ENCODE peak calls at places on chromosomes 12 and 14, in four cellular contexts. I is BE2C, A is epithelial cell of esophagus, S is A673. D is an unnamed sample.

GRCh38 chr14:95516554-95517209 is at the start of gene SYNE3:
- DNase-seq in I (peak; percentile 47), A (peak; percentile 25), S (peak; percentile 47), D (peak; percentile 70)

GRCh38 chr14:41137741-41138140 is 468.9 kb upstream of the LRFN5 start:
- DNase-seq in I (no peak), A (peak; percentile 70), S (no peak), D (no peak)

GRCh38 chr12:125159687-125160086 is 94.5 kb downstream of the AACS start:
- DNase-seq in I (no peak), A (no peak), S (peak; percentile 47), D (peak; percentile 39)

GRCh38 chr12:18798445-18799139 is 60.7 kb downstream of the CAPZA3 start:
- DNase-seq in I (no peak), A (no peak), S (no peak), D (no peak)

GRCh38 chr14:64762044-64763034 is 58.1 kb downstream of the PLEKHG3 start:
- DNase-seq in I (peak; percentile 97), A (peak; percentile 88), S (peak; percentile 85), D (peak; percentile 97)

GRCh38 chr14:97833291-97833690 is 1036.1 kb downstream of the VRK1 start:
- DNase-seq in I (no peak), A (no peak), S (no peak), D (no peak)

GRCh38 chr14:23145794-23146422 is 26.9 kb upstream of the CEBPE start:
- DNase-seq in I (no peak), A (peak; percentile 50), S (no peak), D (no peak)

GRCh38 chr12:122326597-122326996 is 60.3 kb upstream of the VPS33A start:
- DNase-seq in I (no peak), A (no peak), S (no peak), D (no peak)

GRCh38 chr12:127401005-127401404 is 866.0 kb upstream of the TMEM132C start:
- DNase-seq in I (no peak), A (peak; percentile 4), S (peak; percentile 20), D (no peak)

GRCh38 chr12:15151141-15152091 is 69.8 kb downstream of the RERG start:
- DNase-seq in I (peak; percentile 38), A (peak; percentile 49), S (peak; percentile 44), D (no peak)

GRCh38 chr14:103696466-103697071 is 18.7 kb downstream of the XRCC3 start:
- DNase-seq in I (peak; percentile 68), A (no peak), S (peak; percentile 44), D (peak; percentile 81)

GRCh38 chr12:27193854-27194544 is 50.1 kb upstream of the STK38L start:
- DNase-seq in I (no peak), A (peak; percentile 52), S (no peak), D (peak; percentile 55)

GRCh38 chr14:63727736-63728728 is at the start of gene SGPP1:
- DNase-seq in I (peak; percentile 91), A (peak; percentile 85), S (peak; percentile 84), D (peak; percentile 77)

GRCh38 chr12:50533203-50533584 is 28.4 kb downstream of the DIP2B start:
- DNase-seq in I (no peak), A (no peak), S (no peak), D (no peak)

GRCh38 chr12:5840900-5841299 is 104.2 kb downstream of the ANO2 start:
- DNase-seq in I (no peak), A (no peak), S (no peak), D (no peak)

GRCh38 chr12:13248956-13249355 is 52.4 kb downstream of the EMP1 start:
- DNase-seq in I (no peak), A (no peak), S (no peak), D (no peak)

GRCh38 chr14:74917646-74918081 is 5.4 kb downstream of the RPS6KL1 start:
- DNase-seq in I (no peak), A (no peak), S (peak; percentile 47), D (no peak)

GRCh38 chr14:25003537-25003936 is 46.4 kb downstream of the STXBP6 start:
- DNase-seq in I (no peak), A (peak; percentile 29), S (peak; percentile 70), D (no peak)

GRCh38 chr12:114921796-114922195 is 237.8 kb upstream of the TBX3 start:
- DNase-seq in I (no peak), A (no peak), S (no peak), D (no peak)

GRCh38 chr12:110102255-110102654 is 21.9 kb upstream of the IFT81 start:
- DNase-seq in I (peak; percentile 93), A (peak; percentile 70), S (peak; percentile 97), D (peak; percentile 94)

GRCh38 chr12:88993655-88994054 is 358.6 kb downstream of the DUSP6 start:
- DNase-seq in I (no peak), A (peak; percentile 65), S (peak; percentile 64), D (no peak)

GRCh38 chr12:76441016-76441415 is 92.8 kb upstream of the BBS10 start:
- DNase-seq in I (no peak), A (no peak), S (no peak), D (no peak)

GRCh38 chr14:38197761-38198345 is 9.9 kb upstream of the SSTR1 start:
- DNase-seq in I (no peak), A (no peak), S (peak; percentile 15), D (no peak)

GRCh38 chr12:25827141-25827540 is 131.3 kb upstream of the RASSF8 start:
- DNase-seq in I (no peak), A (no peak), S (no peak), D (no peak)

GRCh38 chr12:75568387-75568786 is 57.0 kb upstream of the KRR1 start:
- DNase-seq in I (no peak), A (peak; percentile 4), S (no peak), D (no peak)

GRCh38 chr12:109736552-109737108 is 23.0 kb downstream of the FAM222A start:
- DNase-seq in I (peak; percentile 72), A (peak; percentile 45), S (peak; percentile 77), D (peak; percentile 60)

GRCh38 chr14:47269788-47270492 is 405.5 kb downstream of the MDGA2 start:
- DNase-seq in I (no peak), A (no peak), S (peak; percentile 67), D (no peak)

GRCh38 chr12:46470975-46471374 is 98.4 kb upstream of the SLC38A2 start:
- DNase-seq in I (no peak), A (no peak), S (no peak), D (no peak)
- H3K4me3 ChIP-seq in I (no peak overlapping the region), A (no peak overlapping the region), S (no peak overlapping the region), D (no peak overlapping the region)

GRCh38 chr12:55965240-55965639 is 602 bp downstream of the PMEL start:
- DNase-seq in I (no peak), A (no peak), S (no peak), D (no peak)
- H3K4me3 ChIP-seq in I (no peak overlapping the region), A (no peak overlapping the region), S (no peak overlapping the region), D (no peak overlapping the region)

DNA sequence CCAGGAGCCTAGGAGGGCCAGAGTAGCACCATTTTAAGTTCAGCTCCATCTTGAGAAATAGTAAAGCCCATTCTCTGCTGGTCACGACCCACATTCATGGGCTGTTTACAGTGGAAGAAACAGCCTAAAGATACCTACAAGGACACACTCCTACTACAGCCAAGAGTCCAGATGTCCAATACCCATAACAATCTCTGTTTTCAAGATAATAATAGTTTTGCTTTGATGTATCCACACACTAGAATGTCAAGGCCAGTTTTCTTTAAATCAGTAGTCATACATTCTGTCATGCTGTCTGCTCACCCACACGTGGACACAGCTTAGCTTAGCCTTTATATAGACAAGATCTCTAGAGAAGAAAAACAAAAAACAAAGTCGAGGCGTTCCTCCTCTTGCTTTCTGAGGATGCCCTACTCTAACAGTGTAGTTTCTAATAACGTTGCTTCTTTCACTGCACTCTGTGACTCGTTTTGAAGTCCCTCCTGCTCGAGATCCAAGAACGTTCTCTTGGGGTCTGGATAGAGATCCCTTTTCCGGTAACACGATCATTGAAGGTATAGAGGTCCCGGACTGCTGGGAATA is 17.9 kb upstream of the ETFBKMT start:
- DNase-seq in I (no peak), A (no peak), S (no peak), D (no peak)
- H3K4me3 ChIP-seq in I (no peak overlapping the region), A (no peak overlapping the region), S (no peak overlapping the region), D (no peak overlapping the region)

DNA sequence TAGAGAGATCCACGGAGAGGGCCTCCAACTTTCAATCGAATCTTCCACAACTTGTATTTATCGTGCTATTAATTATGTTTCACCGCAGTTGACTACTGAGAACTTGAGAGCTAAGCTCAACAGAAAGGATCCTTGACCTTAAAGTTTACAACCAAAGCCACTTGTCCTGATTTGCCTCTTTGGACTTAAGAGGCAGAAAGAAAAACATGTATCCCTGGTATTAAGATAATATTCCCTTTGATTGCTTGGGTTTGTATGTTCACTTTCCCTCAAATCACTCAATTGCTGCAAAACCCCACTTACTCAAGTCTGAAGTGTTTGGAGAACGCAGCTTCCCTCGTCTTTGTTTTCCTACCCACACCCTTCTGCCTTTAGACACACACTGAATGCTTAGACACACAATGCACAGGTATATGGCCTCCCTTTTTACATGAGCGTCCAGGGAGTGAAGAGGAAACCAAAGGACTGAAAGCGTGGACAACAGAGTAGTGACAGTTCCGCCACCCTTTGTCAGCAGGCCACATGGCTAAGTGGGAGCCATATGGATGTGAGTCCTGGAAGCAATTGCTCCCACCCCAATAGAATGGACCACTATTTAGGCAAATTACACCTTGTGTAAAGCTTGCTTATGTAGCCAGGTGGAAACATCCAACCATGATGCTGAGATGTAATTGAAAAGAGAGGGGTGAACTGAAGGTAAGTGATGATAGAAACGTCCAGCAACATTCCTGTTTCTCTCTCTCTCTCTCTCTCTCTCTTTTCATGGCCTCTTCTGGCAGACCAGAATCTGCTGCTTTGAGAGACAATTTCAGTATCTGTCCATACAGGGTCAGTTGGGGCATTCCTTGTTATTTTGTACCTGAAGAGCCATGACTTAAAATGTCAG is 1.4 kb upstream of the PKP2 start:
- DNase-seq in I (no peak), A (no peak), S (no peak), D (no peak)
- H3K4me3 ChIP-seq in I (no peak overlapping the region), A (peak overlapping the region; percentile 63), S (peak overlapping the region; percentile 54), D (no peak overlapping the region)

GRCh38 chr14:31411218-31411727 is 9.1 kb downstream of the HEATR5A start:
- DNase-seq in I (no peak), A (no peak), S (no peak), D (no peak)
- H3K4me3 ChIP-seq in I (no peak overlapping the region), A (no peak overlapping the region), S (no peak overlapping the region), D (no peak overlapping the region)

DNA sequence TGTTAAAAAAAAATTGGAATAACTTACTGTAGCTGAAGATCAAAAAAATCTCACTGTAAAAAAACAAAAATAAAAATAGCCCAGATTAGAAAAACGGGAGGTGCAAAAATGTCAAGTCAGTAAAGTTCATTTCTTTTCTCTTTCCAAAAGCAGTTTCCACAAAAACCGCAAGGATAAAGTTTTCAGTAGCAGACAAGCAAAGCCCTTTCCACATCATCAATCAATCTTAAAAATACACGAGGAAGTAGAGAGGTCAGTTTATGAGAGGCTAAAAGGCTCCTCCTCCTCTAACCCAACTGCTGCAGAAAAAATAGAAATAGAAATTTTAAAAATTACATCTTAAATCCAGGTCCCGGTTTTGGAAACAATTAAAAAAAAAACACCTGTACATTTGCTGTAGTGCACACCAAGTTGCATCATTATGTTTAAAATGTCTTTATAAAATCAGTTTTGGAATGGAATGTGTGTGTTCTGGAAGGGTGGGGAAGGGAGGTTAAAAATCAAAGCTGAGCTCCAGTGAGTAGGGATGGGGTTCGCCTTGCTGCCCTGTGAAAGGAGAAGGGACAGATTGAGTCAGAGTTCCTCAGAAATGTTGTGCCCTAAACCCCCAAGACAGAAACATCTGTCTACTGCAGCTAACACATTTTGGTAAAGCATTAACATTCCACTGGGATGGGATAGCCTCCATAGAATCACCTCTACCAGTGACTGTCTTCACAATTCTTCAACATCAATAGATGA is 5.8 kb downstream of the HNRNPC start:
- DNase-seq in I (no peak), A (no peak), S (no peak), D (no peak)
- H3K4me3 ChIP-seq in I (peak overlapping the region; percentile 2), A (peak overlapping the region; percentile 9), S (peak overlapping the region; percentile 2), D (no peak overlapping the region)